ENCODE peak calls at places on chromosomes 7 and 10, in four cellular contexts. One of them, this sample, is unnamed.
A peak's percentile ranks its signal among the peaks of the same experiment; 100 is the strongest.

GRCh38 chr10:59698326-59698725 is 11.3 kb downstream of the SLC16A9 start:
- DNase-seq in HTR-8/SVneo: no peak
- DNase-seq in suprapubic skin: no peak
- DNase-seq in NCI-H2081: no peak
- DNase-seq in this sample: no peak

GRCh38 chr7:91636129-91636724 is 244.3 kb downstream of the MTERF1 start:
- DNase-seq in HTR-8/SVneo: no peak
- DNase-seq in suprapubic skin: no peak
- DNase-seq in NCI-H2081: peak; percentile 55
- DNase-seq in this sample: no peak

GRCh38 chr7:105036217-105037168 is 22.5 kb downstream of the KMT2E start:
- DNase-seq in HTR-8/SVneo: no peak
- DNase-seq in suprapubic skin: no peak
- DNase-seq in NCI-H2081: no peak
- DNase-seq in this sample: no peak

GRCh38 chr7:75962607-75963382 is 31.6 kb downstream of the TMEM120A start:
- DNase-seq in HTR-8/SVneo: no peak
- DNase-seq in suprapubic skin: peak; percentile 73
- DNase-seq in NCI-H2081: no peak
- DNase-seq in this sample: no peak

GRCh38 chr10:72223743-72224101 is 7.6 kb upstream of the ASCC1 start:
- DNase-seq in HTR-8/SVneo: no peak
- DNase-seq in suprapubic skin: no peak
- DNase-seq in NCI-H2081: no peak
- DNase-seq in this sample: no peak

GRCh38 chr7:53325061-53325460 is 289.6 kb downstream of the POM121L12 start:
- DNase-seq in HTR-8/SVneo: no peak
- DNase-seq in suprapubic skin: no peak
- DNase-seq in NCI-H2081: no peak
- DNase-seq in this sample: no peak

GRCh38 chr7:140698477-140698876 is 2.0 kb downstream of the NDUFB2 start:
- DNase-seq in HTR-8/SVneo: no peak
- DNase-seq in suprapubic skin: no peak
- DNase-seq in NCI-H2081: no peak
- DNase-seq in this sample: no peak

GRCh38 chr10:7258948-7259523 is 151.8 kb downstream of the SFMBT2 start:
- DNase-seq in HTR-8/SVneo: no peak
- DNase-seq in suprapubic skin: no peak
- DNase-seq in NCI-H2081: no peak
- DNase-seq in this sample: no peak

GRCh38 chr10:122555431-122555830 is 5.1 kb upstream of the DMBT1 start:
- DNase-seq in HTR-8/SVneo: no peak
- DNase-seq in suprapubic skin: no peak
- DNase-seq in NCI-H2081: no peak
- DNase-seq in this sample: no peak

GRCh38 chr7:158587425-158588084 is at the start of gene PTPRN2:
- DNase-seq in HTR-8/SVneo: peak; percentile 58
- DNase-seq in suprapubic skin: no peak
- DNase-seq in NCI-H2081: peak; percentile 73
- DNase-seq in this sample: peak; percentile 81

GRCh38 chr7:5701085-5701914 is 80.2 kb downstream of the RNF216 start:
- DNase-seq in HTR-8/SVneo: no peak
- DNase-seq in suprapubic skin: no peak
- DNase-seq in NCI-H2081: no peak
- DNase-seq in this sample: no peak

GRCh38 chr7:155317114-155317434 is 19.4 kb downstream of the INSIG1 start:
- DNase-seq in HTR-8/SVneo: no peak
- DNase-seq in suprapubic skin: no peak
- DNase-seq in NCI-H2081: no peak
- DNase-seq in this sample: no peak

GRCh38 chr7:36865019-36865418 is 140.7 kb upstream of the AOAH start:
- DNase-seq in HTR-8/SVneo: no peak
- DNase-seq in suprapubic skin: no peak
- DNase-seq in NCI-H2081: no peak
- DNase-seq in this sample: no peak

GRCh38 chr7:37323912-37324430 is 124.7 kb downstream of the ELMO1 start:
- DNase-seq in HTR-8/SVneo: no peak
- DNase-seq in suprapubic skin: no peak
- DNase-seq in NCI-H2081: no peak
- DNase-seq in this sample: no peak

GRCh38 chr10:108632044-108632443 is 1291.3 kb downstream of the XPNPEP1 start:
- DNase-seq in HTR-8/SVneo: no peak
- DNase-seq in suprapubic skin: no peak
- DNase-seq in NCI-H2081: no peak
- DNase-seq in this sample: no peak

GRCh38 chr7:139734395-139734794 is 43.4 kb downstream of the HIPK2 start:
- DNase-seq in HTR-8/SVneo: no peak
- DNase-seq in suprapubic skin: no peak
- DNase-seq in NCI-H2081: no peak
- DNase-seq in this sample: no peak

GRCh38 chr7:47651355-47652317 is 69.7 kb upstream of the TNS3 start:
- DNase-seq in HTR-8/SVneo: peak; percentile 74
- DNase-seq in suprapubic skin: no peak
- DNase-seq in NCI-H2081: no peak
- DNase-seq in this sample: no peak

This sample was measured in type B pancreatic cell.